ENCODE peak calls at places on chromosomes 2 and 18, in five cellular contexts. F is hypothalamus; B is astrocyte of the hippocampus; N is Kasumi-1; L is activated CD4-positive, alpha-beta T cell treated with anti-CD3 and anti-CD28 coated beads, Interleukin-2, amount 50 U/mL, for 1 hour. Y is an unnamed sample.

GRCh38 chr2:169287666-169288065 is 74.7 kb downstream of the LRP2 start:
- DNase-seq in F (no peak), B (no peak), N (no peak), L (no peak), Y (no peak)

GRCh38 chr2:227406177-227407031 is 18.7 kb upstream of the SCYGR1 start:
- DNase-seq in F (peak; percentile 59), B (peak; percentile 98), N (peak; percentile 5), L (no peak), Y (peak; percentile 88)

GRCh38 chr2:232476791-232477190 is 10.8 kb downstream of the ECEL1 start:
- DNase-seq in F (no peak), B (no peak), N (no peak), L (no peak), Y (no peak)

GRCh38 chr2:232385660-232386489 is 7.3 kb downstream of the ALPP start:
- DNase-seq in F (no peak), B (peak; percentile 95), N (no peak), L (no peak), Y (no peak)

GRCh38 chr2:226701052-226701451 is 98.6 kb downstream of the IRS1 start:
- DNase-seq in F (no peak), B (peak; percentile 60), N (peak; percentile 33), L (no peak), Y (no peak)

GRCh38 chr2:10012963-10013461 is 30.3 kb upstream of the KLF11 start:
- DNase-seq in F (no peak), B (no peak), N (no peak), L (no peak), Y (no peak)

GRCh38 chr2:169828141-169828811 is 1.0 kb downstream of the UBR3 start:
- DNase-seq in F (peak; percentile 53), B (peak; percentile 73), N (peak; percentile 84), L (peak; percentile 39), Y (no peak)

GRCh38 chr18:62420513-62421209 is 95.6 kb downstream of the TNFRSF11A start:
- DNase-seq in F (no peak), B (peak; percentile 34), N (no peak), L (peak; percentile 56), Y (peak; percentile 29)

GRCh38 chr2:178700922-178701342 is 106.3 kb downstream of the TTN start:
- DNase-seq in F (no peak), B (peak; percentile 16), N (peak; percentile 75), L (no peak), Y (no peak)

GRCh38 chr2:236547725-236548124 is 21.9 kb upstream of the ACKR3 start:
- DNase-seq in F (no peak), B (no peak), N (no peak), L (no peak), Y (no peak)

GRCh38 chr2:18455256-18455862 is 105.1 kb downstream of the RDH14 start:
- DNase-seq in F (no peak), B (peak; percentile 46), N (no peak), L (no peak), Y (no peak)

Y was measured in pancreas.